ENCODE peak calls at places on chromosomes 11 and 22, in four cellular contexts. X is uterus, G is stomach, R is PC-9. F is an unnamed sample.

GRCh38 chr22:29315286-29316195 is at the start of gene RASL10A:
- DNase-seq in X (no peak), G (no peak), R (no peak), F (no peak)

GRCh38 chr11:108019870-108020540 is 11.3 kb downstream of the CUL5 start:
- DNase-seq in X (no peak), G (no peak), R (no peak), F (peak)

GRCh38 chr11:9137293-9138132 is 46.1 kb upstream of the SCUBE2 start:
- DNase-seq in X (peak), G (peak), R (peak), F (peak)

GRCh38 chr11:66680966-66681645 is 3.4 kb upstream of the RBM4B start:
- DNase-seq in X (no peak), G (no peak), R (no peak), F (no peak)

GRCh38 chr11:107453594-107454286 is 3.9 kb downstream of the CWF19L2 start:
- DNase-seq in X (no peak), G (no peak), R (no peak), F (no peak)

GRCh38 chr11:85643255-85643654 is 4.5 kb upstream of the TMEM126A start:
- DNase-seq in X (no peak), G (peak), R (peak), F (peak)

GRCh38 chr11:66617148-66617814 is 851 bp downstream of the RBM14 start:
- DNase-seq in X (no peak), G (no peak), R (no peak), F (no peak)

GRCh38 chr11:121063728-121064127 is 37.3 kb upstream of the TECTA start:
- DNase-seq in X (no peak), G (no peak), R (no peak), F (no peak)

GRCh38 chr11:35357893-35358292 is 61.5 kb downstream of the SLC1A2 start:
- DNase-seq in X (no peak), G (no peak), R (no peak), F (no peak)

GRCh38 chr22:49426098-49426497 is 401.6 kb downstream of the BRD1 start:
- DNase-seq in X (no peak), G (no peak), R (no peak), F (no peak)

GRCh38 chr22:49427341-49427740 is 400.3 kb downstream of the BRD1 start:
- DNase-seq in X (no peak), G (no peak), R (no peak), F (no peak)

GRCh38 chr22:49425356-49425755 is 402.3 kb downstream of the BRD1 start:
- DNase-seq in X (no peak), G (no peak), R (no peak), F (no peak)

GRCh38 chr22:49427941-49428340 is 399.7 kb downstream of the BRD1 start:
- DNase-seq in X (no peak), G (no peak), R (no peak), F (no peak)

DNA sequence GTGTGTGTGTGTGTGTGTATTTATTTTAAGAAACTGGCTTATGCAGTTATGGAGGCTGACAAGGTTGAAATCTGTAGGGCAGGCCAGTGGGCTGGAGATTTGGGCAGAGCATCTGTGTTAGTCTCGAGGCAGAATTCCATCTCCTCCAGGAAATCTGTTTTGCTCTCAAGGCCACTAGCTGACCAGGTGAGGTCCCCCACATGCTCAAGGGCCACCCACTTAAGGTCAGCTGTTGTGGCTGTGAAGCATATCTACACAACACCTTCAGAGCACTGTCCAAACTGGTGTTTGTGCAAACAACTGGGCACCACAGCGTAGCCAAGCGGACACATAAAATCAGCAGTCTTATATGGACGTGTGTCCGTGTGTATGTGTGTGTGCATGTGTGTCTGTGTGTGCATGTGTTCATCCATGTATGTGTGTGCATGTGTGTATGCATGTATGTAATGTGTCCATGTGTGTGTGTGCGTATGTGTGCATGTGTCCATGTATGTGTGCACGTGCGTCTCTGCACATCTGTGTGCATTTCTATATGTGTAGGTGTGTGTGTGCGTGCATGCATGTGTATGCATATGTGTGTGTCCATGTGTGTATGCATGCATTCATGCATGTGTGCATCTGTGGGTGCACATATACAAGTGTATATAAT is 400.9 kb downstream of the BRD1 start:
- DNase-seq in X (no peak), G (no peak), R (no peak), F (no peak)
- TF ChIP-seq CTCF in X (no peak), G (no peak), R (no peak), F (no peak)

DNA sequence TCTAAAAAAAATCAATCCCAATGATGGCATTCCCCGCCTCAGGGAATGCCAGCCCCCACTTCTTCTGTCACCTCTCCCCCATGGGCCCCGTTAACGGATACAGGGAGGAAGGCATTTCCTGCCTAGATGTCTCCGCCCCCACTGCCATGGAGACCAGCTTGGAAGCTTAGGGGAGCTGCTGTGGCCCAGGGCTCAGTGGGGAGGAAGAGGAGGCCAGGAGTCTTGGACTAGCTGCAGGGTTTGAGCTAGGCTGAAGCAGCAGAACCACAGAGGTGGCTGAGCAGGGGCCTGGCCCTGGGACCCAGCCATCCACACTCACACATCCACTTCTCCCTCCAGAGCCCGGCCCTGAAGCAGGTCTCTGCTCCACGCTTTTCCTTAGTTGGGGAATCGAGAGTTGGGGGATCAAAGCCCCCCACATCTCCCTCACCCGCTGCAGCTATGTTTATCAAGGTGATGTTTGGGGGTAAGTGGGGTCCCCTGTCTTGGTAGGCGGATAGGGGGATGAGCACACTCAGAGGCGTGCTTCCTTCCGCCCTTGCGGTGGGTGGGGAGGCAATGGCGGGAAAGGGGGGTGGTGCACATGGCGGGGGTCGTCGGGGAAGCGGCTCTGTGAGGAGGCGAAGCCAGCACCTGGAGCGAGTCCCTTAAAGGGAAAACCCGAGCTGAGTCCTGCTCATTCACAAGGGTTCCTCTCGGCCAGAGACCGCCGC is at the start of gene C22orf15:
- DNase-seq in X (no peak), G (no peak), R (no peak), F (peak)
- H3K4me3 ChIP-seq in X (no peak), G (peak), R (no peak), F (no peak)

GRCh38 chr22:46370584-46371373 is 35.3 kb downstream of the TRMU start:
- DNase-seq in X (no peak), G (no peak), R (no peak), F (no peak)
- TF ChIP-seq CTCF in X (no peak), G (no peak), R (no peak), F (no peak)

GRCh38 chr11:111961389-111962300 is 24.5 kb downstream of the DIXDC1 start:
- DNase-seq in X (no peak), G (no peak), R (no peak), F (no peak)

GRCh38 chr11:111966678-111967077 is 29.5 kb downstream of the DIXDC1 start:
- DNase-seq in X (no peak), G (peak), R (no peak), F (no peak)

GRCh38 chr11:111957663-111958415 is 20.7 kb downstream of the DIXDC1 start:
- DNase-seq in X (no peak), G (no peak), R (no peak), F (no peak)

GRCh38 chr11:111963786-111964385 is 26.7 kb downstream of the DIXDC1 start:
- DNase-seq in X (no peak), G (no peak), R (no peak), F (no peak)

DNA sequence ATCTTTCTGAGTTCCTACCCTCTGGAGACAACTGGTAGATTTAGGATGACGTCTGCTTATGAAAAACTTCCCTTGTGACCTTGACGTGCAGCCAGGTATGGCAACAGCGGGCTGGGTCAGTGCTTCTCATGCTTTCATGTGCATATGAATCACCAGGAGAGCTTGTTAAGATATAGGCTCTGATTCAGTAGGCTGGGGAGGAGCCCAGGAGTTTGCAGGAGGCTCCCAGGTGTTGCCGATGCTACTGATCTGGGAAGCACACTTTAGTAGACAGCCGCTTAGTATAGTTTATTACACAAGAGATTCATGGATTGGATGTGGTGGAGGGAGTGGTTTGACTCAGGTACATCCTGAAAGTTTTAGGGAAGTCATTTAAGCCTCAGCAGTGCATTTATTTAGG is 23.8 kb downstream of the DIXDC1 start:
- DNase-seq in X (no peak), G (peak), R (peak), F (no peak)
- H3K4me3 ChIP-seq in X (no peak), G (no peak), R (no peak), F (no peak)

DNA sequence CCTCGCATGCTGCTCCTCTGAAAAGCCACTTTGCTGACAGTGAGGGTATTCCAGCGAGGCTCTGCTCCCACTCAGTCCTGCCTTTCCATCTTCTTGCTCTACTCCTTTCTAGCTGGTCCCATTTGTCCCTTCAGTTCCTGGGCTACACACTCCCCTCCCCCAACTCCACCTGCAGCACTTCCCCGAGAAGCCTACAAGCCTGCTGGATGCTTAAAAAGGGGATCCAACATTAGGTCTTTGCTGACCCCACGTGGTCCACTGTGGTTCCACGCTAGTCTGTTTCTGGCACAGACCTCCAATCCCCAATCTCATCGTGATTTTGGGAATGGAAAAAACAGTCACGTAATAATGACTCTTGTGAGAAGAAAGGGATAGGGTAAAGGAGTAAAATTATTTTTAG is 121.6 kb upstream of the SNX19 start:
- DNase-seq in X (no peak), G (no peak), R (no peak), F (no peak)
- TF ChIP-seq CTCF in X (no peak), G (no peak), R (no peak), F (peak)

GRCh38 chr11:115656684-115657083 is 152.5 kb upstream of the CADM1 start:
- DNase-seq in X (no peak), G (no peak), R (no peak), F (no peak)

GRCh38 chr11:115656041-115656440 is 151.8 kb upstream of the CADM1 start:
- DNase-seq in X (no peak), G (no peak), R (no peak), F (no peak)

GRCh38 chr11:115657586-115657985 is 153.4 kb upstream of the CADM1 start:
- DNase-seq in X (no peak), G (no peak), R (no peak), F (no peak)

GRCh38 chr11:115660072-115660805 is 156.0 kb upstream of the CADM1 start:
- DNase-seq in X (no peak), G (no peak), R (no peak), F (no peak)

DNA sequence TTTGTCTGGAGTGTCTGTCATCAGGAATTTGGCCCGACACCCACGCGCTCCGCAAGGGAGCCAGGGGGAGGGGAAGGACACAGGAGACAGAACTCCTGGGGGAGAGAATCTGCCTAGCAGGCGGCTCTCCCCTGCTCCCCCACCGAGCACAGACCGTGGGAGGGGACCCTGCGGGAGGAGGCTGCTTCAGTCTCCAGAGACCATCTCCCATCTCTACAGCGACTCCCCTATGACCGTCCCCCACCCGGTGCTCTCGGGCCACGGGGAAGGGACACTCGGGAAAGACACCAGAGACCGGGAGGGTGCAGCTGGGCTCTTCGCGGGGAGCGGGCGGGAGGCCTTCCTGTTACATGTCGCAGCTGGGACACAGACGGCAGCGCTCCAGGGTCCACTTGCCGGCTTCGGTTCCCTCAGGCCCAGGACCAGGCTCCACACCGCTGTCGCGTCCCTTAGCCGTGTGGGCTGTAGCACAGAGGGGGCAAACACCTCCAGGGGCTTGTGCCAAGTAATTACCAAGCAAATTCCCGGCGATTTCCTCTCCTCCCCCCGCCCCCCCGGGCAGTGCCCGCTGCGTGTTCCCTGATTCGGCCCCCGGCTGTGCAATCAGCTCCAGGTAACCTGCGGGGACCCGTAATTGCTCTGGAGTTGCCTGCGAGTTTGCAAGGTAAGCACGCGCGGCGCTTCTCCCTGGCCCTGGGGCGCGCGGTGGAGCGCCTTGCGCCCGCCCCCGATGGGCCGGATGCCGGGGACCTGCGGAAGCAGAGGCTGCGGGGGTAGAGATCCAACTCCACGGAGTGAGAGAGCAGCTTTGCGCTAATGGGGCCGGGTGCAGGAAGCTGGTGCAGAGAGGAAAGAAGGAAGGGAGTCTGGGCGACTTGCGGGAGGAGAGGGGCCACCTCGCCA is 155.1 kb upstream of the CADM1 start:
- DNase-seq in X (no peak), G (no peak), R (no peak), F (no peak)
- H3K4me3 ChIP-seq in X (no peak), G (peak), R (no peak), F (no peak)

GRCh38 chr22:45261407-45262088 is 20.9 kb upstream of the KIAA0930 start:
- DNase-seq in X (no peak), G (peak), R (no peak), F (no peak)

GRCh38 chr22:45259754-45260394 is 19.2 kb upstream of the KIAA0930 start:
- DNase-seq in X (no peak), G (no peak), R (no peak), F (no peak)

GRCh38 chr22:45263790-45264269 is 20.9 kb upstream of the UPK3A start:
- DNase-seq in X (peak), G (peak), R (peak), F (peak)

GRCh38 chr22:45262931-45263789 is 21.6 kb upstream of the UPK3A start:
- DNase-seq in X (no peak), G (no peak), R (peak), F (peak)

DNA sequence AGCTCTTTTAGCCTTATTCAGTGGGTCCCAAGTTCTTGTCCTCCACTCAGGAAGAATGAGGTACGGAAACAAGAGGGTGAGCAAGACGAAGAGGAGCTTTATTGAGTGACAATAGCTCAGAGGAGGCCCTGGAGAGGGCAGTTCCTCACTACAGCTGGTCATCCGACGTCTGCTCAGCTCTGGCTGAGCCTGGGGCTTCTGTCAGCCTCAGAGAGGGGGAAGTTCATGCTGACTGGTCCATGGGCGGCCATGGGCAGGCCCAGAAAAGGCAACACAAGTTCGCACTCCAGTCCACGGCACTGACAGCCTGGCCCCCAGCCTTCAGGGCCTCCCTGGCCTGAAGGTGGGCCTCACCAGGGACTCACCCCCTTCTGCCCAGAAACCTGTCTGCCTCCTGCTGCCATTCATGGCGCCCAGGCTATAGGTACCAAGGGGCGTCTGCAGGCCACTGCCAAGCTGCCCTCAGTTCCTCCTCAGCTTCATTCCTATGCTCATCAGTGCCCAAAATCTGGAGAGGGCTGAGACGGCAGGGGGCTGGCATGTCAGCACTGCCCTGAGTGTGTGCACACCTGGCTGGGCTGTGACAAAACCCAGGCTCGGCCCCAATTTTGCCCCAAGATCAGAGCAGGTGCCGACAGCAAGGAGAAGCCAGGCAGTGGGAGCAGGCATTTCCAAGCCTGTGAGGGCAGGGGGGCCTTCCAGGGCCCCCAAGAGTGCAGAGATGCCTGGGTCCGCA is 21.7 kb upstream of the KIAA0930 start:
- DNase-seq in X (no peak), G (no peak), R (no peak), F (no peak)
- TF ChIP-seq CTCF in X (no peak), G (no peak), R (no peak), F (no peak)

DNA sequence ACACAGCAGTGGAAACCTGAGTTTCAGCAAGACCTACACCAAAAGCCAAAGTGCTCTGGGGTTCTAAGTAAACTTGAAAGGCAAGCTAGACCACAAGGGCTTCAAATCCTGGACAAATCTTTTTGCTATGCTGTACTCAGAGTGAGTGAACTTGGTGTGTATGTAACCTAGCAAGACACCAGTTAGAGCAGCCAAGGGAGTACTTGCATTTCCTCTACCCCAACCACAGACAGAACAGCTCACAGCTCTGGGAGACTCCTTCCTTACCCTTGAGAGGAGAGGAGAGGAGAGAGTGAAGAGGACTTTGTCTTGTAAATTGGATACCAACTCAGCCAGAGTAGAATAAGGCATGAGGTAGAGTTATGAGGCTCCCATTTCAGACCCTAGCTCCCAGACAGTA is 71.4 kb downstream of the CTSC start:
- DNase-seq in X (no peak), G (no peak), R (no peak), F (no peak)
- H3K4me3 ChIP-seq in X (no peak), G (no peak), R (no peak), F (no peak)

GRCh38 chr11:72491001-72491400 is 56.7 kb upstream of the CLPB start:
- DNase-seq in X (no peak), G (no peak), R (no peak), F (peak)

GRCh38 chr11:72497731-72498130 is 63.4 kb upstream of the CLPB start:
- DNase-seq in X (no peak), G (no peak), R (no peak), F (no peak)

GRCh38 chr11:72494109-72494429 is 59.7 kb upstream of the CLPB start:
- DNase-seq in X (no peak), G (no peak), R (no peak), F (no peak)

DNA sequence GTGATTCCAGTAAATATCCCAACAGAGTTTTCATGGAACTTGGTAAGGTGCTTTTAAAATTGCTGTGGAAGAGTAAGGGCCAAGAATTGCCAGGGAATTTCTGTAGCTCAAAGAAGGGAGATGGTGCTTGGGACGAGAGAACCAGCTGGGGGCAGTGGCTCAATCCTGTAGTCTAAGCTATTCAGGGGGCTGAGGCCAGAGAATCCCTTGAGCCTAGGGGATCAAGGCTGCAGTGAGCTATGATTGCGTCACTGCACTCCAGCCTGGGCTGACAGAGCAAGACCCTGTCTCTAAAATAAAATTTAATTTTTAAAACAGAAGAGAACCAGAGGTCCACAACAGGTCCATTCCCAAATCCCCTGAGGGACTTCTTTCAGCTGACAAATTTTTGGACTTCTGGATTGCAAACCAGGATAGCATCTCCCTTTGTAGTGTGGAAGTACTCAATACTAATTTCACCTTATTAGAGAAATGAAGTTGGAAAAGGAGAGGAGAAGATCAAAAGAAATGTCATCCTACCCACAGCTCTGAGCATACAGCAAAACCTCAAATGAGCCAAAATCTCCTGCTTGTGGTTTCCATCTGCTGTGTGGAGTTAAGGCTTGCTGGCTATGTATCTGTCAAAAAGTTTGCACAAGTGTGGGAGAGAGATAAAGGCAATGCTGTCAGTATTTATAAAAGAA is 59.2 kb upstream of the CLPB start:
- DNase-seq in X (no peak), G (no peak), R (no peak), F (peak)
- TF ChIP-seq CTCF in X (no peak), G (no peak), R (no peak), F (no peak)